ENCODE peak calls at places on chromosome 16, in eight cellular contexts. H, X, P, S, I, J, R and D are unnamed samples.

GRCh38 chr16:85253127-85253941 is 141.1 kb upstream of the CIBAR2 start:
- DNase-seq in H (peak; percentile 76), X (peak; percentile 60), P (peak; percentile 46), S (peak; percentile 53), I (peak; percentile 57), J (peak; percentile 78), R (peak; percentile 62), D (no peak)

GRCh38 chr16:87834668-87835473 is 34.4 kb downstream of the SLC7A5 start:
- DNase-seq in H (no peak), X (no peak), P (peak; percentile 43), S (peak; percentile 63), I (no peak), J (no peak), R (no peak), D (no peak)

GRCh38 chr16:63289834-63290460 is 1253.7 kb upstream of the CDH8 start:
- DNase-seq in H (peak; percentile 68), X (no peak), P (peak; percentile 37), S (peak; percentile 13), I (no peak), J (peak; percentile 67), R (no peak), D (no peak)

GRCh38 chr16:71746442-71747046 is 22.0 kb upstream of the PHLPP2 start:
- DNase-seq in H (peak; percentile 30), X (no peak), P (peak; percentile 61), S (no peak), I (no peak), J (peak; percentile 54), R (peak; percentile 55), D (no peak)

GRCh38 chr16:60413969-60414368 is 1622.3 kb downstream of the CDH8 start:
- DNase-seq in H (no peak), X (no peak), P (no peak), S (no peak), I (no peak), J (no peak), R (no peak), D (no peak)

GRCh38 chr16:15835136-15835878 is 21.5 kb downstream of the MYH11 start:
- DNase-seq in H (no peak), X (no peak), P (no peak), S (no peak), I (no peak), J (no peak), R (no peak), D (no peak)

GRCh38 chr16:85428168-85428898 is 184.8 kb upstream of the GSE1 start:
- DNase-seq in H (peak; percentile 73), X (peak; percentile 41), P (peak; percentile 34), S (no peak), I (no peak), J (peak; percentile 54), R (no peak), D (peak; percentile 69)

GRCh38 chr16:12020007-12020406 is 43.5 kb downstream of the SNX29 start:
- DNase-seq in H (no peak), X (no peak), P (no peak), S (no peak), I (no peak), J (no peak), R (no peak), D (no peak)

GRCh38 chr16:31460582-31461002 is 1.3 kb downstream of the ARMC5 start:
- DNase-seq in H (no peak), X (no peak), P (peak; percentile 66), S (no peak), I (no peak), J (no peak), R (peak; percentile 44), D (no peak)

GRCh38 chr16:16073884-16074781 is 124.7 kb downstream of the ABCC1 start:
- DNase-seq in H (peak; percentile 54), X (peak; percentile 48), P (peak; percentile 96), S (no peak), I (no peak), J (peak; percentile 79), R (no peak), D (no peak)

GRCh38 chr16:80569440-80570105 is 28.8 kb downstream of the DYNLRB2 start:
- DNase-seq in H (no peak), X (no peak), P (peak; percentile 52), S (no peak), I (no peak), J (peak; percentile 7), R (no peak), D (no peak)

GRCh38 chr16:86911311-86911999 is 333.1 kb downstream of the FOXL1 start:
- DNase-seq in H (no peak), X (no peak), P (no peak), S (no peak), I (no peak), J (no peak), R (no peak), D (no peak)

GRCh38 chr16:11806721-11807120 is 9.7 kb upstream of the ZC3H7A start:
- DNase-seq in H (no peak), X (no peak), P (peak; percentile 71), S (no peak), I (no peak), J (no peak), R (no peak), D (no peak)

GRCh38 chr16:20333120-20333519 is 5.8 kb upstream of the GP2 start:
- DNase-seq in H (peak; percentile 68), X (no peak), P (no peak), S (no peak), I (no peak), J (no peak), R (no peak), D (no peak)

GRCh38 chr16:20329392-20330138 is 2.3 kb upstream of the GP2 start:
- DNase-seq in H (peak; percentile 59), X (no peak), P (no peak), S (no peak), I (no peak), J (no peak), R (no peak), D (no peak)

GRCh38 chr16:20334396-20334795 is 7.1 kb upstream of the GP2 start:
- DNase-seq in H (no peak), X (no peak), P (no peak), S (no peak), I (no peak), J (no peak), R (no peak), D (no peak)

GRCh38 chr16:20332411-20332810 is 5.1 kb upstream of the GP2 start:
- DNase-seq in H (peak; percentile 81), X (no peak), P (no peak), S (no peak), I (no peak), J (no peak), R (no peak), D (no peak)

DNA sequence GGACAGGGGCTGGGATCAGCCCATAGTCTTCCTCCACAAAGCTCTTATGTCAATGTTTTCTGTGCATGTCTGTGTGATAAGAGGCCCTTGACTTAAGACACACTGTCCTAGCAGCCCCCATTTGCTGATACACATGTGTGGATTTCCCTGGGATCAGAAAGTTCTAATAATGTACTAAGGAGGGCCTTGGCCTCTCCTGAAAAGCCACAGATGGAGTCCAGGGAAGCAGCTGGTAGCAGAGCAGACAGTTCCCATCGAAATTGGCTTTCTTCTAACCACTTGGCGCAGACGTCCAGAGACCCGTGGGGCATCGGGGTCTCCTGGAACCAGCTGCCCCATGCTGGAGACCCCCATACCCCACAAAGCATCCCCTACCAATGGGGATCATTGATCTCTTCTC is 4.3 kb upstream of the GP2 start:
- DNase-seq in H (peak; percentile 82), X (no peak), P (no peak), S (no peak), I (no peak), J (no peak), R (no peak), D (no peak)
- H3K4me1 ChIP-seq in H (peaks cover 99% of the 10 kb centered on the region), X (no peaks in the 10 kb centered on the region), P (no peaks in the 10 kb centered on the region), S (no peaks in the 10 kb centered on the region), I (no peaks in the 10 kb centered on the region), J (no peaks in the 10 kb centered on the region), R (no peaks in the 10 kb centered on the region), D (no peaks in the 10 kb centered on the region)

GRCh38 chr16:89358030-89359005 is 132.0 kb downstream of the ANKRD11 start:
- DNase-seq in H (peak; percentile 14), X (no peak), P (no peak), S (no peak), I (no peak), J (no peak), R (peak; percentile 38), D (no peak)

GRCh38 chr16:89357460-89357859 is 132.9 kb downstream of the ANKRD11 start:
- DNase-seq in H (peak; percentile 60), X (peak; percentile 64), P (no peak), S (no peak), I (no peak), J (no peak), R (no peak), D (no peak)

GRCh38 chr16:89355686-89356085 is 134.7 kb downstream of the ANKRD11 start:
- DNase-seq in H (no peak), X (no peak), P (no peak), S (no peak), I (no peak), J (no peak), R (no peak), D (no peak)

GRCh38 chr16:89355036-89355435 is 135.3 kb downstream of the ANKRD11 start:
- DNase-seq in H (no peak), X (no peak), P (no peak), S (no peak), I (no peak), J (no peak), R (no peak), D (no peak)

GRCh38 chr16:89357055-89357454 is 133.3 kb downstream of the ANKRD11 start:
- DNase-seq in H (no peak), X (no peak), P (no peak), S (no peak), I (no peak), J (peak; percentile 39), R (no peak), D (no peak)
- H3K4me3 ChIP-seq in H (no peak overlapping the region), X (no peak overlapping the region), P (no peak overlapping the region), S (no peak overlapping the region), I (no peak overlapping the region), J (no peak overlapping the region), R (no peak overlapping the region), D (no peak overlapping the region)

GRCh38 chr16:19688396-19689024 is 29.5 kb downstream of the KNOP1 start:
- DNase-seq in H (no peak), X (no peak), P (no peak), S (no peak), I (peak; percentile 20), J (no peak), R (no peak), D (no peak)
- H3K4me1 ChIP-seq in H (no peaks in the 10 kb centered on the region), X (peaks cover 12% of the 10 kb centered on the region), P (no peaks in the 10 kb centered on the region), S (peaks cover 4% of the 10 kb centered on the region), I (no peaks in the 10 kb centered on the region), J (no peaks in the 10 kb centered on the region), R (peaks cover 7% of the 10 kb centered on the region), D (peaks cover 26% of the 10 kb centered on the region)

DNA sequence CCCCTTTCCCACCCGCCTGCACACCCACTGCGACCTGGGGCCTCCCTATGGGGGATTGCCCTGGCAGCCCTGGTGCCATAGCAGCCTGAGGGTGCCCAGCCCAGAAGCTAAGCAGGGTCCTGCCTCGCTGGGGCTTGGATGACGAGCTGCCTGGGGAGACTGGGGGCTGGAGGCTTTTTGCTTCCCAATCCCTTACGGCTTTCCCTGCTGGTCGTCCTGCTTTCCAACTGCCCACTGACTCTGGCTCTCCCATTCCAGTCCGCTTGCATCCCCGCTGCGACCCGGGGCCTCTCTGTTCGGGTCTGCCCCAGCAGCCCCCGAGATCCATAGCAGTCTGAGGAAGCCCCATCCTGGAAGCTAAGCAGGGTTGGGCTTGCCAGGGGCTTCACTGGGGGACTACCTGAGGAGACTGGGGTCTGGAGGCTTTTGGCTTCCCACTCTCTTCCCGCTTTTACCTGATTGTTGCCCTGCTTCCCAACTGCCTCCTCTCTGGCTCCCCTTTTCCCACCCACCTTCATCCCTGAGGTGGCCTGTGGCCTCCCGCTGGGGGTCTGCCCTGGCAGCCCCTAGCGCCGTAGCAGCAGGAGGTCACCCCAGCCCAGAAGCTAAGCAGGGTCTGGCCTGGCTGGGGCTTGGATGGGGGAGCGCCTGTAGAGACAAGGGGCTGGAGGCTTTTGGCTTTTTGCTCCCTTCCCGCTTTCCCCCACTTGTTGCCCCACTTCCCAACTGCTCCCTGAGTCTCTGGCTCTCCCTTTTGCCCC is 2292.8 kb downstream of the TP53TG3F start:
- DNase-seq in H (no peak), X (no peak), P (no peak), S (no peak), I (no peak), J (no peak), R (no peak), D (no peak)
- H3K4me3 ChIP-seq in H (no peak overlapping the region), X (no peak overlapping the region), P (no peak overlapping the region), S (no peak overlapping the region), I (no peak overlapping the region), J (no peak overlapping the region), R (no peak overlapping the region), D (no peak overlapping the region)